ENCODE peak calls at places on chromosomes 1 and 21, in eight cellular contexts. R is stomach, H is HCT116, D is GM12891, N is IMR-90, Y is heart left ventricle, E is transverse colon, Q is Peyer's patch. G is an unnamed sample.
A peak's percentile ranks its signal among the peaks of the same experiment; 100 is the strongest.

GRCh38 chr1:51306950-51307349 is 23.4 kb downstream of the TTC39A start:
- DNase-seq in N (no peak), D (no peak), R (no peak), Q (no peak), H (no peak), E (no peak), Y (no peak), G (no peak)

GRCh38 chr1:113605099-113605498 is 154.2 kb downstream of the PHTF1 start:
- DNase-seq in Q (no peak), N (no peak), Y (no peak), H (no peak), E (no peak), R (no peak), D (no peak), G (no peak)

GRCh38 chr1:94926365-94926914 is 470 bp downstream of the CNN3 start:
- DNase-seq in H (no peak), R (peak; percentile 50), D (peak; percentile 45), N (peak; percentile 53), Q (peak; percentile 20), E (peak; percentile 60), Y (peak; percentile 59), G (no peak)

GRCh38 chr1:85332575-85332974 is 56.1 kb upstream of the BCL10 start:
- DNase-seq in Q (no peak), H (no peak), N (no peak), E (no peak), R (no peak), Y (no peak), D (no peak), G (no peak)

GRCh38 chr1:232457607-232458006 is 172.3 kb downstream of the SIPA1L2 start:
- DNase-seq in Q (no peak), H (no peak), N (no peak), Y (no peak), E (no peak), D (no peak), R (no peak), G (no peak)

GRCh38 chr1:182897696-182898095 is 55.3 kb downstream of the SHCBP1L start:
- DNase-seq in Y (no peak), E (no peak), H (no peak), N (no peak), D (no peak), R (no peak), Q (no peak), G (no peak)

GRCh38 chr1:83065952-83066727 is 932.8 kb downstream of the TTLL7 start:
- DNase-seq in H (no peak), R (no peak), E (no peak), N (no peak), D (no peak), Q (no peak), Y (no peak), G (no peak)

GRCh38 chr1:75632350-75632949 is 21.5 kb upstream of the SLC44A5 start:
- DNase-seq in N (peak; percentile 23), D (no peak), H (peak; percentile 13), E (no peak), Q (no peak), Y (no peak), R (no peak), G (no peak)

GRCh38 chr1:162023547-162024501 is at the start of gene OLFML2B:
- DNase-seq in H (peak; percentile 38), D (peak; percentile 47), R (peak; percentile 66), N (peak; percentile 76), Y (peak; percentile 78), E (peak; percentile 60), Q (no peak), G (peak; percentile 78)

GRCh38 chr1:118661769-118662320 is 326.3 kb downstream of the TBX15 start:
- DNase-seq in Y (no peak), D (no peak), R (no peak), N (no peak), H (no peak), Q (no peak), E (no peak), G (no peak)

GRCh38 chr1:56255516-56256181 is 323.7 kb downstream of the PLPP3 start:
- DNase-seq in H (no peak), E (peak; percentile 52), D (no peak), Q (no peak), Y (peak; percentile 60), N (peak; percentile 69), R (peak; percentile 40), G (no peak)

GRCh38 chr1:221704291-221704690 is 37.6 kb downstream of the DUSP10 start:
- DNase-seq in Q (no peak), D (no peak), E (no peak), Y (no peak), H (no peak), N (peak; percentile 57), R (no peak), G (no peak)

GRCh38 chr1:41494351-41495170 is 10.1 kb upstream of the EDN2 start:
- DNase-seq in Y (no peak), Q (no peak), D (no peak), R (no peak), H (no peak), E (no peak), N (no peak), G (no peak)

GRCh38 chr1:183914283-183914682 is 109.4 kb downstream of the RGL1 start:
- DNase-seq in N (peak; percentile 58), D (no peak), R (no peak), E (no peak), H (no peak), Q (no peak), Y (no peak), G (no peak)

GRCh38 chr21:16454371-16454770 is 724.6 kb downstream of the USP25 start:
- DNase-seq in H (no peak), Q (no peak), Y (no peak), N (no peak), D (no peak), E (no peak), R (no peak), G (no peak)

GRCh38 chr1:235831148-235831547 is 35.6 kb downstream of the LYST start:
- DNase-seq in H (no peak), E (no peak), D (no peak), Y (peak; percentile 34), N (peak; percentile 84), Q (no peak), R (no peak), G (peak; percentile 9)

GRCh38 chr1:209756608-209757445 is 974 bp downstream of the TRAF3IP3 start:
- DNase-seq in N (no peak), R (peak; percentile 41), Y (peak; percentile 35), D (no peak), E (peak; percentile 29), H (no peak), Q (peak; percentile 56), G (no peak)

GRCh38 chr1:209759829-209760359 is 4.0 kb downstream of the TRAF3IP3 start:
- DNase-seq in E (no peak), D (no peak), H (no peak), R (no peak), Y (no peak), N (no peak), Q (no peak), G (no peak)

GRCh38 chr1:209761021-209761635 is 5.3 kb downstream of the TRAF3IP3 start:
- DNase-seq in N (no peak), Y (no peak), D (no peak), E (no peak), R (no peak), H (no peak), Q (no peak), G (no peak)

GRCh38 chr1:209755926-209756607 is at the start of gene TRAF3IP3:
- DNase-seq in E (peak; percentile 71), R (peak; percentile 52), H (no peak), D (peak; percentile 47), Y (peak; percentile 40), Q (peak; percentile 87), N (no peak), G (no peak)

DNA sequence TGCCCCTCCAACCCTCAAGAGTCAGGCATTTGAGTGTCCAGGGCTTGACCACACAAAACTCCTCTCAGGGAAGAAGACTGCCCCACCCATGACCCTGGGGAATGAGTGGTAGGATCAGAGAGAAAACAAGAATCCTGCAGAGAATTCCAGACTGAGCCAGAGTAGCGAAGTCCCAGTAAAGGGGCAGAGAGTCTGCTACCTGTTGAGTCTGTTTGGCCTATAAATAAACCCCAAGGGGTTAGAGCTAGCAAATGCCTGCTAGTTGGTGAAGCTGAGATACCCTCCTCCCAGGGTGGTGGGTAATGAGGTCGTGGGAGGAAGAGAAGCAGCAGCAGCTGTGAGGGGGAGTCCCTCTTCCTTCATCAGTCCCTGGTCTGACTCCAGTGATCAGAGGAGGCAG is 2.5 kb downstream of the TRAF3IP3 start:
- DNase-seq in N (no peak), H (no peak), R (no peak), E (no peak), Y (no peak), D (no peak), Q (no peak), G (no peak)
- TF ChIP-seq POLR2A in N (no peak), H (no peak), R (no peak), E (no peak), Y (no peak), D (no peak), Q (no peak), G (no peak)

GRCh38 chr1:201302168-201302896 is 19.0 kb downstream of the PKP1 start:
- DNase-seq in D (no peak), H (no peak), E (no peak), Y (no peak), Q (no peak), R (no peak), N (no peak), G (no peak)
- TF ChIP-seq POLR2A in D (no peak), H (no peak), E (no peak), Y (no peak), Q (no peak), R (no peak), N (no peak), G (no peak)

DNA sequence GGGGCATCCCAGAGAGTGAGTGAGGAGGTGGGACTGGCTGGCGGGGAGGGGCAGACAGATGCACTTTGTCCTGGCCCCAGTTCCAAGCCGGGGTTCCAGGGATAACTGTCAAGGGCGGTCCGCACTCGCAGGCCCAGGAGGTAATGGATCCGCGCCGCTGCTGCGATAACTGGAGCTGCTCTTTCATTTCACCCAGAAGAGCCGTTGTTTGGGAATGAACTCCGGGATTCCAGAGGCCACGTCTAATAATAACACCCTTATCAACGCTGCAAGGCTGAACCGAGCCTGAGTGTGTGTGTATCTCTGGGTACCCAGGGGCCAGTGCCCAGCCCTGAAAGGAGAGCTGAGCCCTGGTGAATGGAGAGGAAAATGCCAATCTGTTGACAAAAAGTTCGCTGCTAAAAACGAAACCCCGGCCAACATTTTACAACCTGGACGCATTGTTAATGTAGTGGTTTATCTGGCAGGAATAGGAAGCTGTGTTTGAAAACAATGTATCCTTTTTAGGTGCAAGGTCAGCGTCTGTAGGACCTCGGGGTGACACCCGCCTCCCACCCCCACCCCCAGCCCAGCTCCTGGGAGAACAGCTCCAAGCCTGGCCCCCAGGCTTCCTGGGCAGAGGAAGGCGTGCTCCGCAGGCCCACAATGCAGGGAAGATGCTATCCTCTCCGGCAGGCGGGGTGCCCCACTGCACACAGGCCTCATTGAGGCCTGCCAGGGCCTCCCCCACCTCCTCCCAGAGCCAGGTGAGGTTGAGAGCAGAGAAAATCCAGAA is 119.7 kb downstream of the PROX1 start:
- DNase-seq in E (no peak), D (no peak), R (peak; percentile 37), H (no peak), Q (no peak), N (peak; percentile 0), Y (peak; percentile 69), G (no peak)
- TF ChIP-seq POLR2A in E (no peak), D (no peak), R (no peak), H (no peak), Q (no peak), N (no peak), Y (no peak), G (no peak)

DNA sequence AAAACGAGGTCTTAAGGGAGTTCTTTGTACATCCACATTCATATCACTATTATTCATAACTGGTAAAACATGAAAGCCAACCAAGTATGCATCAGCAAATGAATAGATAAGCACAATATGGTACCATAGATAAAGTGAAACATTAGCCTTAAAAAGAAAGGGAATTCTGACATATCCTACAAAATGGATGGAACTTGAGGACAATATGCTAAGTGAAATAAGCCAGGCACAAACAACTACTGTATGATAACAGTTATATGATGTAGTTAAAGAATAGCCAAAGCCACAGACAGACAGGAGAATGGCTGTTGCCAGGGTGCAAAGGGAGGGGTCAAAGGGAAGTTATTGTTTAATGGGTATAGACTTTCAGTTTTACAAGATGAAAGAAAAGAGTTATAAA is 148.9 kb downstream of the EIF4G3 start:
- DNase-seq in H (no peak), E (peak; percentile 65), N (peak; percentile 37), Y (no peak), Q (no peak), D (no peak), R (no peak), G (no peak)
- TF ChIP-seq POLR2A in H (no peak), E (no peak), N (no peak), Y (no peak), Q (no peak), D (no peak), R (no peak), G (no peak)

G was measured in H54.